ENCODE peak calls at places on chromosomes 1 and 21, in seven cellular contexts. I is H9, A is skeletal muscle cell, L is Kasumi-1, M is amygdala, T is KBM-7, N is tibial artery. O is an unnamed sample.

GRCh38 chr1:68808351-68808750 is 311.5 kb upstream of the DEPDC1 start:
- DNase-seq in I (no peak), A (no peak), L (no peak), M (no peak), T (no peak), N (no peak), O (peak)

GRCh38 chr1:224047538-224047937 is 66.4 kb upstream of the FBXO28 start:
- DNase-seq in I (no peak), A (no peak), L (no peak), M (no peak), T (no peak), N (no peak), O (no peak)

GRCh38 chr1:194117582-194117981 is 931.2 kb upstream of the B3GALT2 start:
- DNase-seq in I (peak), A (no peak), L (no peak), M (no peak), T (no peak), N (no peak), O (no peak)

GRCh38 chr21:46435786-46436227 is 22.9 kb upstream of the DIP2A start:
- DNase-seq in I (peak), A (no peak), L (no peak), M (no peak), T (no peak), N (no peak), O (no peak)

GRCh38 chr1:28718601-28719331 is 18.0 kb upstream of the YTHDF2 start:
- DNase-seq in I (no peak), A (no peak), L (no peak), M (no peak), T (no peak), N (no peak), O (no peak)

GRCh38 chr1:76262591-76262990 is 188.0 kb downstream of the ST6GALNAC3 start:
- DNase-seq in I (no peak), A (peak), L (no peak), M (no peak), T (no peak), N (no peak), O (no peak)

GRCh38 chr1:9890224-9890731 is 19.8 kb downstream of the CTNNBIP1 start:
- DNase-seq in I (no peak), A (peak), L (peak), M (no peak), T (peak), N (no peak), O (peak)

GRCh38 chr21:17732306-17732705 is 86.8 kb downstream of the C21orf91 start:
- DNase-seq in I (no peak), A (peak), L (no peak), M (no peak), T (no peak), N (no peak), O (peak)

GRCh38 chr21:35159881-35160280 is 110.8 kb upstream of the RUNX1 start:
- DNase-seq in I (no peak), A (peak), L (no peak), M (no peak), T (no peak), N (no peak), O (no peak)

GRCh38 chr1:173862769-173863223 is 5.0 kb downstream of the GAS5 start:
- DNase-seq in I (peak), A (no peak), L (peak), M (no peak), T (no peak), N (no peak), O (no peak)

GRCh38 chr21:46092026-46092764 is 5.7 kb upstream of the COL6A2 start:
- DNase-seq in I (no peak), A (peak), L (no peak), M (no peak), T (no peak), N (peak), O (no peak)

GRCh38 chr1:27615346-27616004 is 11.5 kb upstream of the AHDC1 start:
- DNase-seq in I (peak), A (no peak), L (no peak), M (no peak), T (no peak), N (no peak), O (no peak)

GRCh38 chr1:219125342-219125741 is 48.3 kb upstream of the LYPLAL1 start:
- DNase-seq in I (no peak), A (no peak), L (no peak), M (no peak), T (no peak), N (no peak), O (no peak)

GRCh38 chr1:220696863-220697231 is 6.7 kb downstream of the C1orf115 start:
- DNase-seq in I (no peak), A (no peak), L (no peak), M (no peak), T (no peak), N (no peak), O (no peak)

GRCh38 chr1:14539953-14540563 is 58.4 kb upstream of the KAZN start:
- DNase-seq in I (no peak), A (no peak), L (no peak), M (no peak), T (peak), N (no peak), O (no peak)

GRCh38 chr1:234315091-234315541 is 58.1 kb upstream of the COA6 start:
- DNase-seq in I (no peak), A (peak), L (peak), M (no peak), T (no peak), N (no peak), O (no peak)

GRCh38 chr1:166471359-166471758 is 304.6 kb upstream of the FAM78B start:
- DNase-seq in I (no peak), A (no peak), L (no peak), M (no peak), T (no peak), N (no peak), O (no peak)

GRCh38 chr1:23646086-23646485 is 45.5 kb upstream of the RPL11 start:
- DNase-seq in I (no peak), A (no peak), L (no peak), M (no peak), T (no peak), N (no peak), O (no peak)

GRCh38 chr1:161766102-161766981 is at the start of gene ATF6:
- DNase-seq in I (peak), A (peak), L (peak), M (peak), T (peak), N (peak), O (peak)